ENCODE peak calls at places on chromosomes 2 and 18, in five cellular contexts. One of them, this sample, is unnamed.

GRCh38 chr2:66851449-66851872 is 416.5 kb downstream of the MEIS1 start:
- DNase-seq in endothelial cell of umbilical vein: no peak
- DNase-seq in AG10803: peak
- DNase-seq in H1: no peak
- DNase-seq in IMR-90: peak
- DNase-seq in this sample: peak

GRCh38 chr2:166671235-166671634 is 177.2 kb upstream of the SCN7A start:
- DNase-seq in endothelial cell of umbilical vein: no peak
- DNase-seq in AG10803: no peak
- DNase-seq in H1: no peak
- DNase-seq in IMR-90: peak
- DNase-seq in this sample: no peak

GRCh38 chr2:22729466-22729865 is 655.5 kb upstream of the KLHL29 start:
- DNase-seq in endothelial cell of umbilical vein: no peak
- DNase-seq in AG10803: no peak
- DNase-seq in H1: no peak
- DNase-seq in IMR-90: no peak
- DNase-seq in this sample: no peak

GRCh38 chr2:233098615-233099014 is 38.5 kb downstream of the INPP5D start:
- DNase-seq in endothelial cell of umbilical vein: no peak
- DNase-seq in AG10803: peak
- DNase-seq in H1: peak
- DNase-seq in IMR-90: peak
- DNase-seq in this sample: no peak

GRCh38 chr2:71538656-71539265 is 85.4 kb downstream of the DYSF start:
- DNase-seq in endothelial cell of umbilical vein: no peak
- DNase-seq in AG10803: no peak
- DNase-seq in H1: no peak
- DNase-seq in IMR-90: no peak
- DNase-seq in this sample: no peak

GRCh38 chr2:44212301-44212700 is 43.6 kb downstream of the PPM1B start:
- DNase-seq in endothelial cell of umbilical vein: no peak
- DNase-seq in AG10803: no peak
- DNase-seq in H1: no peak
- DNase-seq in IMR-90: no peak
- DNase-seq in this sample: no peak

GRCh38 chr2:70534183-70534836 is 19.3 kb downstream of the TGFA start:
- DNase-seq in endothelial cell of umbilical vein: no peak
- DNase-seq in AG10803: no peak
- DNase-seq in H1: no peak
- DNase-seq in IMR-90: no peak
- DNase-seq in this sample: no peak

GRCh38 chr2:19854596-19855235 is 47.1 kb downstream of the TTC32 start:
- DNase-seq in endothelial cell of umbilical vein: no peak
- DNase-seq in AG10803: no peak
- DNase-seq in H1: no peak
- DNase-seq in IMR-90: no peak
- DNase-seq in this sample: no peak

GRCh38 chr2:237181844-237182243 is 96.2 kb downstream of the COPS8 start:
- DNase-seq in endothelial cell of umbilical vein: no peak
- DNase-seq in AG10803: peak
- DNase-seq in H1: no peak
- DNase-seq in IMR-90: peak
- DNase-seq in this sample: peak

GRCh38 chr2:8876628-8877027 is 39.2 kb upstream of the KIDINS220 start:
- DNase-seq in endothelial cell of umbilical vein: no peak
- DNase-seq in AG10803: no peak
- DNase-seq in H1: no peak
- DNase-seq in IMR-90: peak
- DNase-seq in this sample: no peak

GRCh38 chr2:20182241-20182931 is 42.5 kb downstream of the SDC1 start:
- DNase-seq in endothelial cell of umbilical vein: no peak
- DNase-seq in AG10803: peak
- DNase-seq in H1: no peak
- DNase-seq in IMR-90: peak
- DNase-seq in this sample: peak

GRCh38 chr2:134581877-134582546 is 136.8 kb downstream of the TMEM163 start:
- DNase-seq in endothelial cell of umbilical vein: no peak
- DNase-seq in AG10803: no peak
- DNase-seq in H1: no peak
- DNase-seq in IMR-90: no peak
- DNase-seq in this sample: no peak

GRCh38 chr2:20998972-20999905 is 44.6 kb downstream of the APOB start:
- DNase-seq in endothelial cell of umbilical vein: no peak
- DNase-seq in AG10803: no peak
- DNase-seq in H1: no peak
- DNase-seq in IMR-90: no peak
- DNase-seq in this sample: no peak

GRCh38 chr2:121128741-121129659 is 156.0 kb downstream of the TFCP2L1 start:
- DNase-seq in endothelial cell of umbilical vein: peak
- DNase-seq in AG10803: no peak
- DNase-seq in H1: peak
- DNase-seq in IMR-90: no peak
- DNase-seq in this sample: no peak

GRCh38 chr2:27735263-27735904 is 36.1 kb upstream of the MRPL33 start:
- DNase-seq in endothelial cell of umbilical vein: peak
- DNase-seq in AG10803: peak
- DNase-seq in H1: peak
- DNase-seq in IMR-90: peak
- DNase-seq in this sample: no peak

GRCh38 chr2:71122917-71123316 is 7.1 kb downstream of the MCEE start:
- DNase-seq in endothelial cell of umbilical vein: no peak
- DNase-seq in AG10803: no peak
- DNase-seq in H1: no peak
- DNase-seq in IMR-90: peak
- DNase-seq in this sample: no peak

GRCh38 chr18:47520263-47520662 is 268.8 kb upstream of the SKOR2 start:
- DNase-seq in endothelial cell of umbilical vein: no peak
- DNase-seq in AG10803: no peak
- DNase-seq in H1: no peak
- DNase-seq in IMR-90: no peak
- DNase-seq in this sample: no peak

GRCh38 chr2:167001165-167001564 is 112.9 kb downstream of the XIRP2 start:
- DNase-seq in endothelial cell of umbilical vein: no peak
- DNase-seq in AG10803: no peak
- DNase-seq in H1: no peak
- DNase-seq in IMR-90: no peak
- DNase-seq in this sample: no peak

GRCh38 chr2:165576409-165576808 is 106.9 kb downstream of the CSRNP3 start:
- DNase-seq in endothelial cell of umbilical vein: no peak
- DNase-seq in AG10803: no peak
- DNase-seq in H1: no peak
- DNase-seq in IMR-90: no peak
- DNase-seq in this sample: no peak

GRCh38 chr18:59070181-59070912 is 69.3 kb upstream of the SEC11C start:
- DNase-seq in endothelial cell of umbilical vein: peak
- DNase-seq in AG10803: peak
- DNase-seq in H1: peak
- DNase-seq in IMR-90: peak
- DNase-seq in this sample: peak

GRCh38 chr2:201228912-201229290 is 31.4 kb upstream of the CASP8 start:
- DNase-seq in endothelial cell of umbilical vein: no peak
- DNase-seq in AG10803: no peak
- DNase-seq in H1: no peak
- DNase-seq in IMR-90: no peak
- DNase-seq in this sample: no peak

GRCh38 chr2:88764850-88765153 is 73.3 kb downstream of the RPIA start:
- DNase-seq in endothelial cell of umbilical vein: no peak
- DNase-seq in AG10803: no peak
- DNase-seq in H1: peak
- DNase-seq in IMR-90: no peak
- DNase-seq in this sample: no peak

GRCh38 chr2:164913640-164914346 is 41.5 kb downstream of the SLC38A11 start:
- DNase-seq in endothelial cell of umbilical vein: peak
- DNase-seq in AG10803: peak
- DNase-seq in H1: no peak
- DNase-seq in IMR-90: peak
- DNase-seq in this sample: peak

GRCh38 chr2:101153077-101153707 is 2.0 kb upstream of the TBC1D8 start:
- DNase-seq in endothelial cell of umbilical vein: no peak
- DNase-seq in AG10803: no peak
- DNase-seq in H1: no peak
- DNase-seq in IMR-90: no peak
- DNase-seq in this sample: no peak

GRCh38 chr2:27316655-27317412 is 6.1 kb downstream of the MPV17 start:
- DNase-seq in endothelial cell of umbilical vein: no peak
- DNase-seq in AG10803: no peak
- DNase-seq in H1: no peak
- DNase-seq in IMR-90: no peak
- DNase-seq in this sample: no peak

GRCh38 chr18:22800551-22800951 is 132.6 kb upstream of the RBBP8 start:
- DNase-seq in endothelial cell of umbilical vein: no peak
- DNase-seq in AG10803: peak
- DNase-seq in H1: no peak
- DNase-seq in IMR-90: peak
- DNase-seq in this sample: no peak

GRCh38 chr2:27001851-27002369 is 30.9 kb upstream of the TMEM214 start:
- DNase-seq in endothelial cell of umbilical vein: no peak
- DNase-seq in AG10803: no peak
- DNase-seq in H1: no peak
- DNase-seq in IMR-90: no peak
- DNase-seq in this sample: no peak

GRCh38 chr2:19048593-19049264 is 309.7 kb downstream of the OSR1 start:
- DNase-seq in endothelial cell of umbilical vein: no peak
- DNase-seq in AG10803: no peak
- DNase-seq in H1: no peak
- DNase-seq in IMR-90: peak
- DNase-seq in this sample: no peak

GRCh38 chr18:76602169-76602568 is 107.1 kb upstream of the ZNF516 start:
- DNase-seq in endothelial cell of umbilical vein: no peak
- DNase-seq in AG10803: no peak
- DNase-seq in H1: no peak
- DNase-seq in IMR-90: no peak
- DNase-seq in this sample: no peak

GRCh38 chr2:188414412-188414811 is 122.7 kb downstream of the GULP1 start:
- DNase-seq in endothelial cell of umbilical vein: no peak
- DNase-seq in AG10803: peak
- DNase-seq in H1: no peak
- DNase-seq in IMR-90: peak
- DNase-seq in this sample: no peak

GRCh38 chr18:43596106-43596712 is 318.9 kb upstream of the SYT4 start:
- DNase-seq in endothelial cell of umbilical vein: peak
- DNase-seq in AG10803: peak
- DNase-seq in H1: no peak
- DNase-seq in IMR-90: peak
- DNase-seq in this sample: peak
- TF ChIP-seq CTCF in endothelial cell of umbilical vein: peak
- TF ChIP-seq CTCF in AG10803: peak
- TF ChIP-seq CTCF in H1: peak
- TF ChIP-seq CTCF in IMR-90: peak
- TF ChIP-seq CTCF in this sample: peak

DNA sequence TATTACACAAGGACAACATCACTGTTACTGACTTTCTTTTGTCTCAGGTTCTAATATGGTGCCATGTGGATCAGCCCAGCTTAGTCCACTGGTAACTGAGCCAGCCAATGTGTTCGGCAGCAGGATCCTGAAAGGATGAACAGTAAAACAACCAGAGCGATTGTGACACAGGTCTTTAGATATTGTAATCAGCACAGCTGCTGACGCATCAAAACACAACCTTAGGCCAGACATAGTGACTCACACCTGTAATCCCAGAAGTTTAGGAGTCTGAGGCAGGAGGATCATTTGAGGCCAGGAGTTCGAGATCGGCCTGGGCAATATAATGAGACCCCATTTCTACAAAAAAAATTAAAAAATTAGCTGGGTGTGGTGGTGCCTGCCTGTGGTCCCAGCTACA is 183.4 kb upstream of the CDH20 start:
- DNase-seq in endothelial cell of umbilical vein: no peak
- DNase-seq in AG10803: no peak
- DNase-seq in H1: no peak
- DNase-seq in IMR-90: no peak
- DNase-seq in this sample: no peak
- TF ChIP-seq CTCF in endothelial cell of umbilical vein: no peak
- TF ChIP-seq CTCF in AG10803: no peak
- TF ChIP-seq CTCF in H1: no peak
- TF ChIP-seq CTCF in IMR-90: no peak
- TF ChIP-seq CTCF in this sample: no peak

DNA sequence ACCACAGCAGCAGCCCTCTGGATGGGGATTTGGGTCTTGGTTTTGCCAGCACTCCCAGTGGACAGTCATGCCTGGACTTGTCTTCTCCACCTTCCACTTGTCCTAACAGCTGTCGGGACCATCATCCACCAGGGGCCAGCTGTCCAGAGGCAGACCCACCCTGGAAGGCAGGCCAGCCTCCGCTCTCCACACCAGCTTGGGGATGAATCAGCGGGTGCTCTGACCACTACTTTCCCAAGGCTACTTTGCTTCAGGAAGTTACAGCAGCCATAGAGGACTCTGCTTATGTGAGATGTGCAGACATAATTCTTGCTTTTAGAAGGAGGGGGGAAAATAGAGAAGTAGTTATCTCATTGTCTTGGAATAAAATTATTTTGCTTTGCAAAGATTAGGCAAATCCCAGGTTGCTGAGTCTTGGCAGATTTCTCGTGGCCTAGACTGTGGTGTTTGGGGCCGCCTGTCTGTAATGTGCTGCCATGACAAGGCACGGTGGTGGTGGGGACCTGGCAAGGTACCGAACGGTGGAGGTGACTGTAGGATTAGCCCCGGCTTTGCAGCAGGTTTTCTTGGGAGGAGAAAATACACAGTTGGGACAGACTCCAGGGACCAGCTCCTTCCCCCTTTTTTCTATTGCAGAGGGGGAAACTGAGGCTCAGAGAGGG is 148.7 kb downstream of the AGAP1 start:
- DNase-seq in endothelial cell of umbilical vein: no peak
- DNase-seq in AG10803: peak
- DNase-seq in H1: no peak
- DNase-seq in IMR-90: peak
- DNase-seq in this sample: peak
- TF ChIP-seq CTCF in endothelial cell of umbilical vein: no peak
- TF ChIP-seq CTCF in AG10803: peak
- TF ChIP-seq CTCF in H1: peak
- TF ChIP-seq CTCF in IMR-90: no peak
- TF ChIP-seq CTCF in this sample: no peak

DNA sequence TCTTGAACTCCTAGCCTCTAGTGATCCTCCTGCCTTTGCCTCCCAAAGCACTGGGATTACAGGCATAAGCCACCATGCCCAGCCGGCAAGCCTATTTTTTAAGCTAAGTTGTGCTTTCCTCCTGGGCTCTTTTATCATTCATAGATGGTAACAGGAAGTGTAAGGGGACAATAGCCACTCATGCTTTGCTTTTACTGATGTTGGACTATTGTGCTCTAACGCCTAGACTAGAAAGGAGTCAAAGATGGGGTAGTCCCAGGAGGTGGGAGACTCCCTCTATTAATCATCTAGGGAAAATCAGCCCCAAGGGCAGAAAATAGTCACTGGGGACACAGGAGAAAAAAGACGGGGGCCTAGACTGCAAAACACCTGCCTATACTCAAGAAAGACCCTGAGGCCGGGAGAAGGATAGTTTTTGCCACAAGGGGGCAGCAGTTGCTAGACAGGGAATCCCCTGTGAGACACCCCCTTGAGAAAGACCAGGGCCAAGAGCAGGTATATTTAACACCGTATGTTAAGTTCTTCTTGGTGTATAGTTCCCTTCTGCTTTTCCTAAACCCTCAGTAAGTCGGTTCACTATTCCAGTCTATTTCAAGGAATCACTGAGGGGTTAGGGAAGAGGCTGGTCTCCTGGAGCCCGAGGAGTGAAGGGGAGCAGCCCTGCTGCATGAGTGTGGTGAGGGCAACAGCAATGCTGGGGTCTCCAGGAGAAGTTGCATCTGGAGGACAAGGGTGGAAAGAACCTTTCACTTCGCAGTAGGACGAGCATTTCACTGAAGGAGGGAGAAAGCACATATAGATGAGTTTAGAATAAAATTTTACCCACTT is 2.1 kb upstream of the CXCR1 start:
- DNase-seq in endothelial cell of umbilical vein: peak
- DNase-seq in AG10803: peak
- DNase-seq in H1: peak
- DNase-seq in IMR-90: peak
- DNase-seq in this sample: no peak
- TF ChIP-seq CTCF in endothelial cell of umbilical vein: peak
- TF ChIP-seq CTCF in AG10803: peak
- TF ChIP-seq CTCF in H1: peak
- TF ChIP-seq CTCF in IMR-90: peak
- TF ChIP-seq CTCF in this sample: peak

This sample was measured in HFFc6.